ENCODE peak calls at places on chromosomes 1 and 21, in four cellular contexts. V is ACHN; N is osteocyte; L is central memory CD8-positive, alpha-beta T cell. X is an unnamed sample.

GRCh38 chr1:100834779-100835645 is 59.6 kb downstream of the EXTL2 start:
- DNase-seq in L (no peak), V (peak; percentile 19), N (no peak), X (peak; percentile 5)

GRCh38 chr1:206141996-206142395 is 24.8 kb upstream of the AVPR1B start:
- DNase-seq in N (no peak), V (no peak), L (no peak), X (no peak)

GRCh38 chr1:99919221-99919620 is 50.6 kb upstream of the SLC35A3 start:
- DNase-seq in L (no peak), N (no peak), V (no peak), X (no peak)

GRCh38 chr1:34113887-34114286 is 51.1 kb downstream of the CSMD2 start:
- DNase-seq in N (no peak), L (no peak), V (peak; percentile 6), X (no peak)

GRCh38 chr1:6414443-6414844 is 5.3 kb downstream of the HES2 start:
- DNase-seq in L (no peak), V (peak; percentile 55), N (no peak), X (no peak)

GRCh38 chr1:21318714-21319159 is 28.5 kb upstream of the ECE1 start:
- DNase-seq in V (no peak), N (no peak), L (no peak), X (no peak)

GRCh38 chr1:166330096-166330495 is 163.3 kb upstream of the FAM78B start:
- DNase-seq in L (no peak), N (no peak), V (no peak), X (no peak)

GRCh38 chr21:26280715-26281310 is 110.2 kb upstream of the APP start:
- DNase-seq in N (no peak), V (no peak), L (no peak), X (no peak)

GRCh38 chr1:218073062-218073461 is 212.0 kb upstream of the RRP15 start:
- DNase-seq in N (no peak), L (no peak), V (no peak), X (no peak)

GRCh38 chr1:61064673-61065072 is 17.7 kb upstream of the NFIA start:
- DNase-seq in V (no peak), L (no peak), N (no peak), X (no peak)

GRCh38 chr1:206555473-206555935 is 48.2 kb downstream of the RASSF5 start:
- DNase-seq in N (no peak), L (no peak), V (no peak), X (no peak)

X was measured in H54.